ENCODE peak calls at places on chromosome 7, in six cellular contexts. X is CD8-positive, alpha-beta T cell; D is heart right ventricle; A is CD8-positive, alpha-beta memory T cell; W is transverse colon; R is AG04450. O is an unnamed sample.

GRCh38 chr7:132181371-132181770 is 394.9 kb downstream of the PLXNA4 start:
- DNase-seq in X (no peak), D (no peak), A (no peak), W (no peak), R (no peak), O (no peak)

GRCh38 chr7:26627871-26628270 is 236.5 kb downstream of the SKAP2 start:
- DNase-seq in X (no peak), D (no peak), A (no peak), W (no peak), R (no peak), O (no peak)

GRCh38 chr7:121824276-121824675 is 48.7 kb upstream of the PTPRZ1 start:
- DNase-seq in X (no peak), D (no peak), A (no peak), W (no peak), R (no peak), O (no peak)

GRCh38 chr7:77799078-77799964 is 748 bp downstream of the PHTF2 start:
- DNase-seq in X (peak), D (peak), A (peak), W (peak), R (no peak), O (peak)

GRCh38 chr7:103833401-103833800 is 156.1 kb downstream of the RELN start:
- DNase-seq in X (no peak), D (no peak), A (no peak), W (no peak), R (no peak), O (no peak)

GRCh38 chr7:77887567-77887966 is 89.0 kb downstream of the PHTF2 start:
- DNase-seq in X (no peak), D (peak), A (no peak), W (no peak), R (no peak), O (no peak)

GRCh38 chr7:132009778-132010177 is 453.4 kb upstream of the PODXL start:
- DNase-seq in X (no peak), D (no peak), A (no peak), W (no peak), R (no peak), O (no peak)

GRCh38 chr7:136677456-136678365 is 190.7 kb upstream of the CHRM2 start:
- DNase-seq in X (no peak), D (no peak), A (no peak), W (no peak), R (no peak), O (no peak)

GRCh38 chr7:122412886-122413285 is 108.3 kb upstream of the FEZF1 start:
- DNase-seq in X (no peak), D (peak), A (no peak), W (no peak), R (no peak), O (no peak)

GRCh38 chr7:107353701-107354100 is 116.2 kb upstream of the GPR22 start:
- DNase-seq in X (no peak), D (no peak), A (no peak), W (no peak), R (no peak), O (no peak)
- H3K4me3 ChIP-seq in X (no peak), D (no peak), A (no peak), W (no peak), R (no peak), O (no peak)

DNA sequence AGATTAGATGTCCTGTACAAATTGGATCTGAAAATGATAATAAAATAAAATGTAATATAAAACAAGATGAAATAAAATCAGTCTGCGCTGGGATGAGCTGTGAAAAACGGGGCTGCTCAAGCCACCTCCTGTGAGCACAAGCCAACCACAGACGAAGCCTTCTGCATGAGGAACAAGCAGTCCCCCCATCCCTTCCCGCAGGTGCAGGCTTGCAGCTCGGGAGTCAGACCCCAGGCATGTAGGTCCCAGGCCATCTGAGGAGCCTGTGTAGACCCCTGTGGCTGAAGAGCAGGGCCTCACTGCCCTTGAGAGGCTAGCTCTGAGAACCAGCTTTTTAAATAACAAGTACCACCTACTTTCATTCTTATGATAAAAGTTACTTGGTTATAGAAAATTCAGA is 123.4 kb downstream of the TNS3 start:
- DNase-seq in X (no peak), D (no peak), A (no peak), W (no peak), R (no peak), O (no peak)
- H3K27ac ChIP-seq in X (no peak), D (peak), A (no peak), W (no peak), R (peak), O (peak)

GRCh38 chr7:47378728-47379395 is 203.0 kb downstream of the TNS3 start:
- DNase-seq in X (no peak), D (no peak), A (no peak), W (peak), R (no peak), O (no peak)
- H3K4me3 ChIP-seq in X (no peak), D (no peak), A (no peak), W (no peak), R (no peak), O (no peak)

GRCh38 chr7:1053002-1053411 is 8.7 kb downstream of the GPR146 start:
- DNase-seq in X (no peak), D (peak), A (no peak), W (no peak), R (no peak), O (no peak)
- H3K27ac ChIP-seq in X (no peak), D (peak), A (no peak), W (peak), R (no peak), O (no peak)

GRCh38 chr7:4850262-4850795 is 11.5 kb downstream of the PAPOLB start:
- DNase-seq in X (no peak), D (no peak), A (no peak), W (no peak), R (no peak), O (no peak)
- H3K4me3 ChIP-seq in X (no peak), D (no peak), A (no peak), W (no peak), R (no peak), O (no peak)